ENCODE peak calls at places on chromosomes 13 and 19, in five cellular contexts. J, S, I, G and N are unnamed samples. For H3K4me1, the result is how much of the 10 kb centered on the place peaks cover.

GRCh38 chr13:101204270-101205011 is 211.9 kb downstream of the NALCN start:
- DNase-seq in J (no peak), S (no peak), I (no peak), G (no peak), N (no peak)

GRCh38 chr19:50658438-50659317 is 9.4 kb downstream of the C19orf81 start:
- DNase-seq in J (no peak), S (no peak), I (peak), G (no peak), N (peak)

GRCh38 chr13:45548281-45548680 is 67.3 kb downstream of the ERICH6B start:
- DNase-seq in J (no peak), S (no peak), I (peak), G (no peak), N (no peak)

GRCh38 chr13:74047925-74048324 is 86.3 kb downstream of the KLF12 start:
- DNase-seq in J (no peak), S (no peak), I (no peak), G (no peak), N (no peak)

GRCh38 chr19:33432408-33433170 is 59.1 kb downstream of the CEBPG start:
- DNase-seq in J (no peak), S (peak), I (no peak), G (peak), N (peak)

GRCh38 chr13:46571189-46571901 is 18.4 kb downstream of the LRCH1 start:
- DNase-seq in J (no peak), S (no peak), I (no peak), G (no peak), N (no peak)

GRCh38 chr19:21474671-21475181 is 30.7 kb upstream of the ZNF429 start:
- DNase-seq in J (peak), S (peak), I (peak), G (peak), N (peak)

GRCh38 chr19:19628499-19629134 is 597 bp upstream of the LPAR2 start:
- DNase-seq in J (no peak), S (no peak), I (peak), G (peak), N (peak)

GRCh38 chr19:13029893-13030292 is 34.6 kb downstream of the NFIX start:
- DNase-seq in J (no peak), S (peak), I (peak), G (no peak), N (no peak)

GRCh38 chr13:67168384-67168783 is 61.8 kb downstream of the PCDH9 start:
- DNase-seq in J (no peak), S (no peak), I (no peak), G (no peak), N (no peak)

GRCh38 chr13:105291987-105292386 is 1243.5 kb downstream of the EFNB2 start:
- DNase-seq in J (no peak), S (no peak), I (no peak), G (no peak), N (no peak)

GRCh38 chr19:18432275-18433038 is 5.5 kb downstream of the ISYNA1 start:
- DNase-seq in J (no peak), S (peak), I (peak), G (no peak), N (no peak)

GRCh38 chr19:6531163-6531955 is 533 bp downstream of the TNFSF9 start:
- DNase-seq in J (peak), S (no peak), I (no peak), G (no peak), N (no peak)

GRCh38 chr19:53659292-53659691 is 27.5 kb downstream of the DPRX start:
- DNase-seq in J (no peak), S (no peak), I (peak), G (no peak), N (no peak)

GRCh38 chr13:48078251-48078656 is 16.6 kb downstream of the MED4 start:
- DNase-seq in J (no peak), S (no peak), I (peak), G (no peak), N (no peak)

GRCh38 chr13:93941444-93941843 is 538.0 kb downstream of the DCT start:
- DNase-seq in J (no peak), S (no peak), I (no peak), G (no peak), N (no peak)

GRCh38 chr13:109180905-109181425 is 551.6 kb downstream of the MYO16 start:
- DNase-seq in J (no peak), S (no peak), I (peak), G (no peak), N (no peak)

GRCh38 chr13:41420146-41420545 is 37.2 kb upstream of the RGCC start:
- DNase-seq in J (no peak), S (no peak), I (no peak), G (no peak), N (no peak)

GRCh38 chr19:46210634-46211033 is 18.9 kb upstream of the IGFL1 start:
- DNase-seq in J (no peak), S (no peak), I (no peak), G (no peak), N (no peak)

GRCh38 chr19:47022140-47022536 is 2.5 kb downstream of the NPAS1 start:
- DNase-seq in J (no peak), S (no peak), I (no peak), G (no peak), N (no peak)

GRCh38 chr19:50921391-50922315 is 10.5 kb upstream of the KLK4 start:
- DNase-seq in J (no peak), S (no peak), I (peak), G (no peak), N (no peak)

GRCh38 chr19:51735759-51736449 is 12.1 kb upstream of the HAS1 start:
- DNase-seq in J (peak), S (peak), I (no peak), G (no peak), N (peak)

GRCh38 chr13:43573787-43574562 is 212.8 kb downstream of the ENOX1 start:
- DNase-seq in J (no peak), S (no peak), I (no peak), G (no peak), N (no peak)

GRCh38 chr19:12913871-12914690 is 5.0 kb downstream of the SYCE2 start:
- DNase-seq in J (no peak), S (peak), I (no peak), G (no peak), N (peak)

GRCh38 chr13:95698047-95698749 is 21.3 kb downstream of the DNAJC3 start:
- DNase-seq in J (no peak), S (no peak), I (peak), G (no peak), N (no peak)

GRCh38 chr19:58558066-58558622 is at the start of gene UBE2M:
- DNase-seq in J (peak), S (peak), I (peak), G (no peak), N (peak)

DNA sequence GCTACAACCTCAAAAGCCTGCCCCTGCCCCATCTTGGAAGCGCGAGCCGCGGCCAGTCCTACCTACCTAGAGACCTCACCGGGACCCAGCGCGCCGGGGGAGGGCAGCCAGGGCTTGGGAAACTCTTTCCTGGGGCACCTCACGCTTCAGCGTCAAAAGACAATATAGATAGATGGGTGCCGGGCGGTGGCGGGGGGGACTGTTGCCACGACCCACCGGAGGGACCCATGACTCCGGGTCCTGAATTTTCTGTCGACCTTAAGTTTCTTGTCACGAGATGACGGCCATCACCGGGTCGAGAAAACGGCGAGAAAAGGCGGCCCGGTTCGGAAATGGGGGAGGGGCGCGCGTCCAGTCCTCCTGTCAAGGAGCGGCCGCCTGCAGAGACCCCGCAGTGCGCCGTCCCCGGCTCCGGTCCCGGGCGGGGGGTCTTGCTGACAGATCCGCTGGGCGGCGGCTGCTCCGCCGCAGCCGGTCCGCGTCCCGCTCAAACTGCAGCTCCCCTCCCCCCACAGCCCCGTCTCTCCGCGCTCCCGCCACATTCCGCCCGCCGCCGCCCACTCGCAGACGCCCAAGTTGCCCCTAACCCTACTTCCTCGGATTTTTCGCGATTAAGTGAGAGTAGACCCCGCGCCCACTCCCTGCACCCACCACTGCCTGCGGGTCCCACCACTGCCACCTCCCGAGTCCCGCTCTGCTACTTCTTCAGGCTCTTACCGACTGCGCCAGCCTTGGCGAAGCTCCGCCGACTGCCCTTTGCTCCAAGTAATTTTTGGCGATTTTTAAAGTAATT is 66.1 kb downstream of the KCNRG start:
- DNase-seq in J (peak), S (peak), I (peak), G (no peak), N (peak)
- TF ChIP-seq POLR2AphosphoS5 in J (no peak), S (no peak), I (no peak), G (peak), N (peak)

GRCh38 chr19:28971513-28971912 is 241.4 kb downstream of the UQCRFS1 start:
- DNase-seq in J (no peak), S (no peak), I (no peak), G (no peak), N (no peak)
- H3K4me1 ChIP-seq in J (under half), S (under half), I (under half), G (under half), N (under half)

GRCh38 chr13:110265341-110265681 is 41.6 kb downstream of the COL4A1 start:
- DNase-seq in J (no peak), S (peak), I (no peak), G (no peak), N (no peak)

GRCh38 chr13:110264685-110265275 is 42.2 kb downstream of the COL4A1 start:
- DNase-seq in J (no peak), S (peak), I (no peak), G (no peak), N (no peak)

GRCh38 chr13:110262494-110262893 is 44.5 kb downstream of the COL4A1 start:
- DNase-seq in J (no peak), S (no peak), I (no peak), G (no peak), N (no peak)

GRCh38 chr13:110262944-110263343 is 44.0 kb downstream of the COL4A1 start:
- DNase-seq in J (no peak), S (no peak), I (no peak), G (no peak), N (no peak)

DNA sequence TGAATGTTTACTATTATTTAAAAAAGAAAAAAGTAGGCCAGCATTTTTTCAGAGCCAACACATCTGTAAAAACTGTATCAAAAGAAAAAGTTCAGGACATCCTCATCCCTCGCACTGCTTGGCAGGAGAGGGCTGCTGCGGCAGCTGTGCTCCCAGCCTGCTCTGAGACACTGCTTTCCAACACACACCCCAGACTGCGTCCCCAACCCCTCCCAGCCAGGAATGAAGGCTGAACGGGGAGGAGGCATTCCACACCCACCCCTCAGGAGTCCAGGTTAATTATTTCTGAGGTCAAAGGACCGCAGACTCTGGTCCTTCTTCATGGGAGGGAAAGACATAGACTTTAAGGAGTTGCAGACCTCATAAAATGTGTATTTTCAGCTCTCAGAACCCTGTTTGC is 43.1 kb downstream of the COL4A1 start:
- DNase-seq in J (no peak), S (peak), I (no peak), G (no peak), N (no peak)
- TF ChIP-seq POLR2AphosphoS5 in J (no peak), S (peak), I (no peak), G (no peak), N (peak)

DNA sequence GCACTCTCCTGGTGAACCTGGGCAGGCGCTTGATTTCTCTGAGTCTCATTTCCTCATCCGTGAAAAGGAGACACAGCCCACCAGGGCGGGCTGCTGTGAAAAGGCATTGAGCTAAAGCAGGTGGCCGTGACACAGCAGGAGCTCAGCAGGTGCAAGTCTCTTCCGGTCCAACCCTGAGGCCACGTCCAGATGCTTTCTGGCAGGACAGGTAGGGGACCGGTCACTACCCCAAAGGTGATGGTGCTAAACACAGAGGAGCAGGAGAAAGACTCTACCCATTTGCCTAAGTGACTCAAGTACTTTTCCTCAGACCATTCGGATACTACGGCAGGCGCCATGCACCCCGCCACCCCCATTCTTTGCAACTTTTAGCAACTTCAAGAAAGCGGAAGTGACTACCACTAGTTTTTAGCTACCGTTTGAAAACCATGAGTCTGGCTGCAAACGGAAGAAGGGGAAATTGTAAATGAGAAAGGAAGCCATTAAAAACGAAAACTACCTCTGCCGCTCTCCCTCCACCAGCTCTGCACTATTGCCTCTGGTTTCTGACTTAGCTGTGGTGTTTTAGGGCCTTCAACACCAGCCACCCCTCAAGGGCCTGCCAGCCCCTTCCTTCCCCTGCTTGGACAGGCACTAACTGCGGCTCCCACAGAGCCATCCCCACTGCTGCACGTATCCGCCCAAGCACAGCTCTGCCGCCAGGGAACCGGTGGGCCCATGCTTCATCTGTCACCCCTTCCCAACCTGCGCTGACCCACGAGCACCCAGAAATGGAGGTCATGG is 4.8 kb downstream of the PPP6R1 start:
- DNase-seq in J (no peak), S (no peak), I (peak), G (no peak), N (peak)
- H3K4me1 ChIP-seq in J (half or more), S (under half), I (under half), G (under half), N (half or more)

GRCh38 chr13:79516590-79516989 is 35.6 kb downstream of the NDFIP2 start:
- DNase-seq in J (no peak), S (no peak), I (no peak), G (no peak), N (no peak)
- TF ChIP-seq POLR2AphosphoS5 in J (no peak), S (no peak), I (no peak), G (no peak), N (no peak)

GRCh38 chr19:2235026-2235395 is 1.1 kb downstream of the PLEKHJ1 start:
- DNase-seq in J (no peak), S (no peak), I (no peak), G (no peak), N (no peak)

GRCh38 chr19:2235396-2236284 is 489 bp downstream of the PLEKHJ1 start:
- DNase-seq in J (no peak), S (no peak), I (peak), G (no peak), N (no peak)

GRCh38 chr19:2237051-2237868 is 636 bp downstream of the SF3A2 start:
- DNase-seq in J (no peak), S (no peak), I (no peak), G (no peak), N (no peak)

GRCh38 chr19:2237869-2238153 is 1.2 kb downstream of the SF3A2 start:
- DNase-seq in J (no peak), S (no peak), I (no peak), G (no peak), N (no peak)

GRCh38 chr19:2236285-2237050 is at the start of the genes PLEKHJ1 and SF3A2:
- DNase-seq in J (peak), S (peak), I (peak), G (peak), N (peak)
- H3K4me1 ChIP-seq in J (half or more), S (half or more), I (under half), G (under half), N (half or more)

DNA sequence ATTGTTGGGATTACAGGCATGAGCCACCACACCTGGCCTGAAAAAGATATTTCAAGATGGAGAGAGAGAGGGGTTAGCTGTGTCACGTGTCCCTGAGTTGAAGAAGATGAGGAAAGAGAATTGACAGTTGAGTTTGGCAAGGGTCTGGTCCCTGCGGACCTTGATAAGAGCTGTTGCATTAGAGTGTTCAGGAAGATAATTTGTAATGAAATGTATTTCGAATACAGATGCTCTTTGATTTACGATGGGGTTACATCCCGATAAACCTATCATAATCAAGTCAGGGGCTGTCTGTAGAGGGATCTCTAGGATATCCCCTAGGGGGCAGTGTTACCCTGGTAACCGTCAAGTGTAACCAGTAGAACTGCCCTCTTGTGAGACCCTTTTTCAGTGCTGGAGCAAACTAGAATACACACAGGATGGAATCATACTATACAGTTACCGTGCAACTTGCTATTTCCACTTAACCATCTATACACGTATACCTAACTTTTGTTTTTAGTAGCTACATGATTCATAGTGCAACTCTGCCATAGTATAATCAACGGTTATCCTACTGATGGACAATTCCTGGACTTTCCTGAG is 1.5 kb upstream of the ELOF1 start:
- DNase-seq in J (no peak), S (peak), I (peak), G (no peak), N (no peak)
- TF ChIP-seq POLR2AphosphoS5 in J (no peak), S (no peak), I (no peak), G (no peak), N (no peak)

DNA sequence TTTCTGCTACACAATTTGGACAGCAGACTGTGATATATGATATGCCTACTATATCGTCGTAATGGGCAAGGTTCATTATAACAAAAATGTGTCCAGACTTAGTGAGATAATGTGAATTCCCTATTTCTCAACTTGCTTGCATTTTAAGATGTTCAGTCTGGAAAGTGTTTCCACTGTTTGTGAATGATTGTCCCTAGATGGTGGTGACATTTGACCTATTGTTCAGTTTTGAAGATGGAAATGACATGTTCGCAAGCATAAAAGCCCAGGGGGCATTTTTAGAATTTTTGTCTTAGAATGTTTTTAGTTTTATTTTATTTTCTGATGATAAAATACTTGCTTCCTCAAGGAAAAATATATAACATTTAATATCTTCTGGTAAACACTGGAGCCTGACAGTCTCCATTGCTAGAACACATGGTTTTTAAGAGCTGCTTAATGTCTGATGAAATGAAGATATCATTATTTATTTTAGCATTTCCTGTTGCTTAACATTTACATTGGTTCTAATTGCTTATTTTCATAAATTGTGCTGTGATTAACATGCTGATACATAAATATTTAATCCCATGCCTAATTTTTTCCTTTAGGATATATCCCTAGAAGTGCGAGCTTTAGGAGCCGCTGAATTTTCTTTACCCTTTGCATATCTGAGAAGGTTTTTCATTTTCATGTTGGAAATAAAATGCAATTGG is 27.1 kb downstream of the MBNL2 start:
- DNase-seq in J (no peak), S (no peak), I (no peak), G (no peak), N (no peak)
- H3K4me1 ChIP-seq in J (half or more), S (half or more), I (under half), G (under half), N (under half)